ENCODE peak calls at places on chromosomes 5 and 9, in seven cellular contexts. L is aorta; Z is endothelial cell; B is keratinocyte; P is stimulated activated CD4-positive, alpha-beta T cell treated with anti-CD3 and anti-CD28 coated beads, Interleukin-2, amount 100 ng/mL, for 24 hours; Y is B cell; V is NCI-H524. F is an unnamed sample.

GRCh38 chr9:114484854-114485443 is 20.3 kb downstream of the WHRN start:
- DNase-seq in V (no peak), Z (no peak), L (no peak), B (peak; percentile 86), Y (no peak), P (peak; percentile 49), F (no peak)

GRCh38 chr5:140926903-140927573 is 939 bp downstream of the PCDHAC1 start:
- DNase-seq in B (no peak), Y (no peak), L (no peak), Z (peak; percentile 48), P (no peak), V (no peak), F (peak; percentile 43)

GRCh38 chr9:106933470-106933869 is 70.5 kb downstream of the ZNF462 start:
- DNase-seq in B (no peak), L (no peak), Z (no peak), P (no peak), Y (no peak), V (no peak), F (no peak)

GRCh38 chr5:51099173-51099853 is 283.9 kb upstream of the ISL1 start:
- DNase-seq in B (no peak), V (no peak), Y (no peak), Z (no peak), P (no peak), L (no peak), F (no peak)

GRCh38 chr5:62718368-62718767 is 139.7 kb downstream of the LRRC70 start:
- DNase-seq in P (no peak), Z (no peak), Y (no peak), L (no peak), V (no peak), B (no peak), F (peak; percentile 30)

GRCh38 chr5:5404376-5404775 is 18.1 kb upstream of the ICE1 start:
- DNase-seq in P (no peak), V (no peak), B (no peak), Y (no peak), L (no peak), Z (no peak), F (no peak)

GRCh38 chr5:52740007-52740406 is 47.7 kb upstream of the ITGA1 start:
- DNase-seq in Y (no peak), L (no peak), V (no peak), P (no peak), Z (no peak), B (no peak), F (no peak)

GRCh38 chr5:110356687-110357086 is 369.8 kb downstream of the TMEM232 start:
- DNase-seq in Y (no peak), V (no peak), Z (no peak), L (no peak), B (no peak), P (no peak), F (no peak)

GRCh38 chr9:97373311-97373710 is 38.6 kb upstream of the TDRD7 start:
- DNase-seq in P (no peak), V (no peak), L (peak; percentile 10), Y (no peak), Z (no peak), B (no peak), F (no peak)

GRCh38 chr5:9545959-9546851 is at the start of gene SEMA5A:
- DNase-seq in B (no peak), Z (peak; percentile 61), L (peak; percentile 91), Y (no peak), V (no peak), P (no peak), F (peak; percentile 72)

GRCh38 chr5:172167893-172168292 is 20.1 kb downstream of the STK10 start:
- DNase-seq in B (no peak), P (no peak), Z (no peak), V (no peak), L (no peak), Y (no peak), F (no peak)

GRCh38 chr9:19642256-19642655 is 146.6 kb downstream of the SLC24A2 start:
- DNase-seq in P (no peak), B (no peak), Z (no peak), L (no peak), V (no peak), Y (no peak), F (no peak)

GRCh38 chr5:11672385-11673085 is 231.7 kb downstream of the CTNND2 start:
- DNase-seq in P (no peak), B (no peak), L (no peak), V (no peak), Z (no peak), Y (no peak), F (no peak)

GRCh38 chr9:21119093-21119770 is 22.4 kb downstream of the IFNW1 start:
- DNase-seq in V (no peak), L (no peak), Y (no peak), Z (peak; percentile 15), P (no peak), B (no peak), F (no peak)

GRCh38 chr5:81783401-81783800 is 32.5 kb upstream of the SSBP2 start:
- DNase-seq in P (no peak), B (no peak), Z (no peak), V (no peak), Y (no peak), L (no peak), F (no peak)

GRCh38 chr9:137303031-137303892 is 1.2 kb upstream of the NRARP start:
- DNase-seq in P (no peak), L (no peak), V (no peak), B (no peak), Y (no peak), Z (peak; percentile 30), F (peak; percentile 40)

GRCh38 chr5:4142842-4143241 is 547.2 kb downstream of the IRX1 start:
- DNase-seq in V (no peak), L (no peak), Z (no peak), Y (no peak), B (no peak), P (no peak), F (peak; percentile 23)

GRCh38 chr9:95115104-95115503 is 202.4 kb downstream of the FANCC start:
- DNase-seq in Z (no peak), B (no peak), Y (no peak), P (no peak), L (no peak), V (no peak), F (no peak)

GRCh38 chr9:100322954-100323536 is 29.7 kb downstream of the TEX10 start:
- DNase-seq in Z (peak; percentile 30), Y (no peak), P (peak; percentile 21), L (no peak), V (peak; percentile 31), B (no peak), F (peak; percentile 27)